ENCODE peak calls at places on chromosomes 13 and 19, in six cellular contexts. W is cardiac muscle cell; C is fibroblast of lung; K is HepG2; R is small intestine; N is CD8-positive, alpha-beta T cell. E is an unnamed sample. For H3K36me3, the result is how much of the 10 kb centered on the place peaks cover.

GRCh38 chr19:29170554-29170953 is 42.4 kb downstream of the UQCRFS1 start:
- DNase-seq in C (no peak), R (no peak), W (no peak), N (no peak), K (no peak), E (no peak)

GRCh38 chr13:48730971-48731658 is 77.4 kb downstream of the CYSLTR2 start:
- DNase-seq in C (peak), N (no peak), W (peak), R (no peak), K (no peak), E (no peak)

GRCh38 chr19:15529774-15530372 is 21.5 kb downstream of the CYP4F22 start:
- DNase-seq in W (peak), C (no peak), R (no peak), K (no peak), N (no peak), E (no peak)

GRCh38 chr13:93867481-93867880 is 612.0 kb downstream of the DCT start:
- DNase-seq in K (no peak), R (no peak), N (no peak), C (peak), W (no peak), E (no peak)

GRCh38 chr13:99267927-99268326 is 9.7 kb upstream of the GPR18 start:
- DNase-seq in N (no peak), R (no peak), K (no peak), W (no peak), C (no peak), E (no peak)

GRCh38 chr13:102825921-102826706 is 19.7 kb upstream of the ERCC5 start:
- DNase-seq in C (peak), R (no peak), K (no peak), N (no peak), W (peak), E (no peak)

GRCh38 chr19:5801796-5802616 is 2.9 kb upstream of the NRTN start:
- DNase-seq in K (no peak), W (peak), N (no peak), C (peak), R (no peak), E (no peak)

GRCh38 chr13:67235265-67235664 is 5.1 kb upstream of the PCDH9 start:
- DNase-seq in N (no peak), W (no peak), K (no peak), C (no peak), R (no peak), E (no peak)

GRCh38 chr13:46184277-46184699 is 2.3 kb upstream of the LCP1 start:
- DNase-seq in R (peak), K (peak), N (peak), W (peak), C (no peak), E (peak)

GRCh38 chr13:28320884-28321574 is 173.9 kb downstream of the FLT1 start:
- DNase-seq in K (peak), N (no peak), W (no peak), R (no peak), C (no peak), E (no peak)

GRCh38 chr19:3712663-3713531 is 4.7 kb downstream of the TJP3 start:
- DNase-seq in W (no peak), N (no peak), C (no peak), R (peak), K (no peak), E (peak)

GRCh38 chr13:100828226-100828625 is 153.6 kb upstream of the TMTC4 start:
- DNase-seq in K (peak), N (no peak), R (no peak), C (no peak), W (peak), E (no peak)

GRCh38 chr19:38298841-38299680 is 5.0 kb upstream of the C19orf33 start:
- DNase-seq in K (no peak), C (peak), N (no peak), W (peak), R (no peak), E (no peak)

GRCh38 chr13:20482275-20482761 is 43.3 kb downstream of the CRYL1 start:
- DNase-seq in W (peak), R (no peak), C (no peak), N (no peak), K (no peak), E (no peak)

GRCh38 chr13:94656766-94657165 is 55.1 kb downstream of the GPR180 start:
- DNase-seq in C (peak), R (no peak), K (no peak), W (peak), N (no peak), E (no peak)

GRCh38 chr13:64061649-64062048 is 2646.0 kb upstream of the PCDH20 start:
- DNase-seq in N (no peak), K (no peak), C (no peak), R (no peak), W (no peak), E (no peak)

GRCh38 chr13:113433391-113433916 is 19.8 kb downstream of the ADPRHL1 start:
- DNase-seq in N (no peak), C (no peak), K (no peak), R (no peak), W (no peak), E (no peak)

GRCh38 chr13:101757446-101758039 is 305.1 kb downstream of the ITGBL1 start:
- DNase-seq in N (no peak), C (peak), W (peak), K (no peak), R (peak), E (no peak)

GRCh38 chr19:49791776-49792445 is 21.2 kb downstream of the FUZ start:
- DNase-seq in K (no peak), R (no peak), C (no peak), N (no peak), W (no peak), E (no peak)

GRCh38 chr19:46069841-46070341 is 29.1 kb upstream of the IGFL4 start:
- DNase-seq in R (peak), N (no peak), C (peak), K (peak), W (peak), E (no peak)

GRCh38 chr19:30719189-30719990 is 347.2 kb downstream of the ZNF536 start:
- DNase-seq in W (peak), C (peak), K (no peak), N (no peak), R (peak), E (peak)

GRCh38 chr13:51845574-51846318 is 769 bp upstream of the TMEM272 start:
- DNase-seq in W (no peak), K (peak), C (no peak), R (no peak), N (no peak), E (no peak)

GRCh38 chr19:355134-355533 is 10.5 kb upstream of the MIER2 start:
- DNase-seq in C (no peak), K (no peak), W (no peak), N (no peak), R (no peak), E (no peak)

GRCh38 chr19:48844472-48844871 is 8.2 kb upstream of the HSD17B14 start:
- DNase-seq in C (peak), K (peak), W (peak), N (no peak), R (no peak), E (no peak)

GRCh38 chr13:44903596-44903995 is 85.7 kb downstream of the NUFIP1 start:
- DNase-seq in N (no peak), R (peak), K (no peak), C (peak), W (peak), E (peak)

GRCh38 chr13:73179906-73180305 is 121.1 kb downstream of the KLF5 start:
- DNase-seq in R (no peak), N (no peak), K (no peak), W (no peak), C (peak), E (no peak)

GRCh38 chr13:51873837-51874236 is 12.1 kb downstream of the CCDC70 start:
- DNase-seq in K (no peak), W (no peak), N (no peak), R (no peak), C (no peak), E (no peak)

GRCh38 chr13:64289702-64290101 is 2874.1 kb upstream of the PCDH20 start:
- DNase-seq in W (no peak), N (no peak), K (no peak), R (no peak), C (no peak), E (no peak)

GRCh38 chr19:49502866-49503581 is 6.8 kb downstream of the RPS11 start:
- DNase-seq in W (peak), C (peak), K (peak), R (peak), N (no peak), E (peak)

GRCh38 chr19:45767881-45768643 is 990 bp downstream of the SIX5 start:
- DNase-seq in W (peak), C (peak), N (no peak), R (peak), K (peak), E (peak)

GRCh38 chr13:67408823-67409222 is 178.7 kb upstream of the PCDH9 start:
- DNase-seq in C (no peak), K (peak), R (peak), N (no peak), W (peak), E (no peak)

GRCh38 chr19:38004505-38005223 is 97.7 kb downstream of the SIPA1L3 start:
- DNase-seq in W (peak), N (no peak), K (peak), C (peak), R (peak), E (peak)

GRCh38 chr19:44002212-44002565 is 568 bp upstream of the ZNF230 start:
- DNase-seq in C (no peak), K (no peak), W (no peak), N (no peak), R (no peak), E (no peak)

GRCh38 chr13:113903912-113904311 is 40.0 kb upstream of the GAS6 start:
- DNase-seq in W (no peak), K (no peak), N (no peak), R (no peak), C (no peak), E (no peak)

GRCh38 chr19:31220540-31220939 is 128.7 kb downstream of the TSHZ3 start:
- DNase-seq in R (peak), N (no peak), C (no peak), K (no peak), W (no peak), E (no peak)

GRCh38 chr19:13983213-13983889 is 22.8 kb downstream of the RFX1 start:
- DNase-seq in C (no peak), W (no peak), K (no peak), R (peak), N (peak), E (no peak)

DNA sequence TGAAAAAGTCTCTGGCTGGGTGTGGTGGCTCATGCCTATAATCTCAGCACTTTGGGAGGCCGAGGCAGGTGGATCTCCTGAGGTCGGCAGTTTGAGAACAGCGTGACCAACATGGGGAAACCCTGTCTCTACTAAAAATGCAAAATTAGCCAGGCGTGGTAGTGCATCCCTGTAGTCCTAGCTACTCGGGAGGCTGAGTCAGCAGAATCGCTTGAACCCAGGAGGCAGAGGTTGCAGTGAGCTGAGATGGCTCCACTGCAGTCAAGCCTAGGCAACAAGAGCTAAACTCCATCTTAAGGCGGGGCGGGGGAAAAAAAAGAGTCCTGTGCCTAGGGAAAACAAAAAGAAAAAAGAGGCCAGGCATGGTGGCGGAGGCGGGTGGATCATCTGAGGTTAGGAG is 2.2 kb downstream of the ZNF43 start:
- DNase-seq in R (no peak), N (no peak), C (no peak), K (no peak), W (no peak), E (no peak)
- H3K4me3 ChIP-seq in R (no peak), N (no peak), C (no peak), K (no peak), W (no peak), E (no peak)

GRCh38 chr13:84273163-84273562 is 390.9 kb upstream of the SLITRK1 start:
- DNase-seq in K (no peak), N (no peak), C (no peak), W (no peak), R (no peak), E (no peak)
- H3K36me3 ChIP-seq in K (under half), N (under half), C (under half), W (under half), R (under half), E (under half)

GRCh38 chr13:35479223-35479536 is 2.7 kb upstream of the MAB21L1 start:
- DNase-seq in C (no peak), W (no peak), K (no peak), R (no peak), N (no peak), E (no peak)

GRCh38 chr13:35474551-35474950 is 1.9 kb downstream of the MAB21L1 start:
- DNase-seq in R (no peak), K (no peak), C (no peak), W (no peak), N (no peak), E (no peak)

GRCh38 chr13:35478384-35479222 is 2.1 kb upstream of the MAB21L1 start:
- DNase-seq in C (no peak), R (no peak), K (no peak), W (no peak), N (no peak), E (no peak)

GRCh38 chr13:35475131-35475959 is 1.1 kb downstream of the MAB21L1 start:
- DNase-seq in C (peak), K (no peak), W (peak), R (peak), N (no peak), E (no peak)

GRCh38 chr13:35475960-35476943 is at the start of gene MAB21L1:
- DNase-seq in N (no peak), W (peak), C (peak), R (peak), K (no peak), E (no peak)
- H3K4me3 ChIP-seq in N (peak), W (no peak), C (peak), R (peak), K (peak), E (no peak)

GRCh38 chr13:109783815-109784589 is 2.4 kb downstream of the IRS2 start:
- DNase-seq in W (no peak), N (no peak), K (no peak), C (no peak), R (no peak), E (no peak)

GRCh38 chr13:109782066-109782822 is 4.1 kb downstream of the IRS2 start:
- DNase-seq in C (no peak), W (no peak), N (no peak), R (no peak), K (no peak), E (no peak)

GRCh38 chr13:109782823-109783411 is 3.5 kb downstream of the IRS2 start:
- DNase-seq in C (no peak), K (no peak), N (no peak), R (no peak), W (no peak), E (no peak)

GRCh38 chr13:109784590-109785140 is 1.7 kb downstream of the IRS2 start:
- DNase-seq in W (peak), N (peak), K (no peak), C (peak), R (peak), E (peak)

DNA sequence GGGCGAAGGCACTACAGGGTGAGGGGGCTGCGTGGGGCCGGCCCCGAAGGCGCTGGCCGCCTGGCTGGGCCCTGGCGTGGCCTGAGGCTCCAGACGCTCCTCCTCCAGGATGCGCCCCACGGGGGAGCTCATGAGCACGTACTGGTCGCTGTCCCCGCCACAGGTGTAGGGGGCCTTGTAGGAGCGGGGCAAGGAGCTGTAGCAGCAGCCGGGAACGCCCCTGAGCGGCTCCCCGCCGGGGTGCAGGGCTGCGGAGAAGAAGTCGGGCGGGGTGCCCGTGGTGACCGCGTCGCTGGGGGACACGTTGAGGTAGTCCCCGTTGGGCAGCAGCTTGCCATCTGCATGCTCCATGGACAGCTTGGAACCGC is 3.0 kb downstream of the IRS2 start:
- DNase-seq in N (no peak), K (no peak), C (no peak), R (no peak), W (no peak), E (no peak)
- H3K36me3 ChIP-seq in N (under half), K (under half), C (under half), R (under half), W (under half), E (under half)

GRCh38 chr19:55383279-55383788 is 758 bp downstream of the TMEM238 start:
- DNase-seq in W (no peak), N (no peak), C (no peak), K (no peak), R (no peak), E (no peak)

GRCh38 chr19:55383789-55384575 is at the start of gene TMEM238:
- DNase-seq in N (peak), C (peak), R (peak), W (peak), K (no peak), E (peak)

GRCh38 chr19:55384576-55385235 is 614 bp upstream of the TMEM238 start:
- DNase-seq in K (no peak), N (peak), C (no peak), R (no peak), W (no peak), E (peak)

GRCh38 chr19:55382013-55382412 is 2.1 kb downstream of the TMEM238 start:
- DNase-seq in R (no peak), N (no peak), W (no peak), C (no peak), K (no peak), E (no peak)

DNA sequence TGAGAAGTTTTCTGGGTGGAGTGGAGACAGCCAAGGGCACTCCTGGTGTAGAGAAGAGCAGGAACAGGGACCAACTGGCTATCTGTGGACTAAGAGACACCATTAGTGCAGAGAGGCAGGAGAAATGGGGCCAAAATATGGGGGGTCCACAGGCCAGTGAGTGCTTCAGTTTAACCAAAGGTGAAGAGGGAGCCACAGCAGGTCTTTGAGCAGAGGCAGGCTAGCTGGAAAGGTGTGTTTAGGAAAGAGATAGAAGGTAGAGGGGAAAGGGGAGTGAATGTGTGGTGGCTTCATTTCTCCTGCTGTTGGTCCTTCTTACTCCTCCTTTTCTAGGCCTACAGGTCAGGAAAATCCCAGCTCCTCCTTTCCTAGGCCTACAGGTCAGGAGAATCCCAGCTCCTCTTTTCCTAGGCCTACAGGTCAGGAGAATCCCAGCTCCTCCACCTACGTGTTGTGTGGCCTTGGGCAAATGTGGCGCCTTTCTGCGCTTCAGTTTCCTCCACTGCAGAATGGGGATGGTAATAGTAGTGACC is 1.5 kb downstream of the TMEM238 start:
- DNase-seq in K (no peak), N (no peak), W (no peak), R (no peak), C (no peak), E (no peak)
- H3K4me3 ChIP-seq in K (no peak), N (no peak), W (no peak), R (no peak), C (no peak), E (no peak)

DNA sequence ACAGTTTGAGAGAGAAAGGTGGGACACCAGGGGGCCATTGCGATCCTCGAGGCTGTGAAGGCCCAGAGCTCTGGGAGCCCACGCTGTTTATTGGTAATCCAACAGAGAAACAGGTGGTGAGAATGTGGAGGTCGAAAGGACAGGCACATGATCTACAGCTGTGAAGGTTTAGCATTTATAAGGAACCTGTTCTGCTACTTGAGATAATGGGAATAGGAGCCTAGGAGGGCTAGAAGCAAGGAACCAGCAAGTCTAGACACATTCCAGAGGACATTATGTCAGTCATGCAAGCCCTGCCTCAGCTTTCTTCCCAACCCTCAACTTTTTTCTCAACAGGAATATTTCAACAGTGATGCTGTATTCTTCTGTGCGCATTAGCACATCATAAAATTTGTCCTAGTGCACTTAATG is 25.3 kb downstream of the ZNF90 start:
- DNase-seq in W (no peak), C (no peak), N (no peak), R (no peak), K (no peak), E (no peak)
- H3K36me3 ChIP-seq in W (under half), C (under half), N (under half), R (under half), K (under half), E (under half)

DNA sequence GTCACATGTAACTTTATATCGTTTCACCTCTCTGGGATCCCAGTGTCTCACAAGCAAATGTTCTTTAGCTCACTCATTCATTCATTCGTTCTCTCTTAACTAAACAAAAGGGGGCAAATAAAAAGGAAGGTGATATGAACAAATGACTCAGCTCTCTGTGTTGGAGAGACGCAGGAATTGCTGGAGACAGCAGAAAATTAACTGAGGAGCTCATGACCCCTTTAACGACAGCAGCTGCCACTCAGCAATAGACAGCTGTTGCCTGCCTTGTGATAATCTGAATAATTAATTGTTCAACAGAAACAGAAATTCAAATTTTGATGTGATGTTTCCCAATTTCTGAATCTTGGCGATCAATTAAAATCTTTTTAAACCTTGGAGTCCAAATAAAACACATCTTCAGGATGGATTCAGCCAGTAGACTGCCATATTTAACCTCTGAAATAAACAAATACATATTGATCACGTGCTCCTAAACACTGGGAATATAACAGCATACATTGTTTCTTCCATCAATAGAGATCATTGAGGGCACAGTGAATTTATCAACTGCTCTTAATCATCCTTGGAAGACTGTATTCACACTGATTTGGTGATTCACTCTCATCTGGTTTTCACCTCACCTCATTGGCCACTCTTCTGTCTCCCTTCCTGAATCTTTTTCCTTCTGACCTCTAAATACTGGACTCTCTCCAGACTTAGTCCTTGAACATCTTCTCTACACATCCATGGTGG is 63.3 kb downstream of the MBNL2 start:
- DNase-seq in N (no peak), W (no peak), K (no peak), R (no peak), C (peak), E (no peak)
- H3K4me3 ChIP-seq in N (no peak), W (no peak), K (no peak), R (no peak), C (no peak), E (no peak)

E was measured in body of pancreas.